ENCODE peak calls at places on chromosomes 2 and 18, in ten cellular contexts. L is uterus; N is CD8-positive, alpha-beta T cell; O is hepatocyte; G is esophagus squamous epithelium; E is ovary; D is endothelial cell of umbilical vein; H is heart right ventricle; S is aorta; R is left ventricle myocardium inferior. A is an unnamed sample.
A peak's percentile ranks its signal among the peaks of the same experiment; 100 is the strongest.

GRCh38 chr2:28233070-28233718 is 159.5 kb upstream of the FOSL2 start:
- DNase-seq in O (peak; percentile 38), D (no peak), G (no peak), L (no peak), H (no peak), N (no peak), E (peak; percentile 37), S (no peak), R (no peak), A (no peak)

GRCh38 chr2:110114007-110114591 is 1.5 kb downstream of the MALL start:
- DNase-seq in R (no peak), E (no peak), N (no peak), D (peak; percentile 59), G (no peak), O (peak; percentile 35), L (no peak), H (no peak), S (no peak), A (peak; percentile 55)

GRCh38 chr18:59033361-59033760 is 106.3 kb upstream of the SEC11C start:
- DNase-seq in O (no peak), D (no peak), E (no peak), S (no peak), N (no peak), R (no peak), L (no peak), H (no peak), G (no peak), A (no peak)

GRCh38 chr2:197453914-197454398 is 604 bp downstream of the COQ10B start:
- DNase-seq in N (no peak), H (no peak), D (peak; percentile 90), L (no peak), O (no peak), E (no peak), R (no peak), G (peak; percentile 28), S (peak; percentile 92), A (no peak)

GRCh38 chr2:149692837-149693518 is 105.4 kb upstream of the MMADHC start:
- DNase-seq in O (peak; percentile 19), D (no peak), G (no peak), H (no peak), R (no peak), E (no peak), L (no peak), S (no peak), N (no peak), A (no peak)

GRCh38 chr2:211114826-211115450 is 558.5 kb downstream of the CPS1 start:
- DNase-seq in H (no peak), N (no peak), E (no peak), G (no peak), O (no peak), D (no peak), S (no peak), L (no peak), R (no peak), A (no peak)

GRCh38 chr2:100142393-100142792 is at the start of gene AFF3:
- DNase-seq in O (no peak), D (no peak), R (no peak), E (no peak), N (peak; percentile 11), H (no peak), L (no peak), G (peak; percentile 9), S (no peak), A (no peak)

GRCh38 chr2:130972410-130972809 is 120.8 kb downstream of the FAM168B start:
- DNase-seq in H (no peak), N (no peak), L (no peak), D (no peak), R (no peak), G (no peak), S (no peak), E (no peak), O (no peak), A (no peak)

GRCh38 chr2:109349555-109350430 is 220.8 kb downstream of the SH3RF3 start:
- DNase-seq in O (no peak), S (peak; percentile 65), E (no peak), R (no peak), N (no peak), L (no peak), G (no peak), H (no peak), D (no peak), A (no peak)

GRCh38 chr18:60189840-60190239 is 182.7 kb downstream of the MC4R start:
- DNase-seq in R (no peak), G (no peak), L (no peak), N (no peak), S (no peak), D (no peak), O (peak; percentile 7), E (no peak), H (no peak), A (no peak)

GRCh38 chr2:30206461-30207430 is 24.6 kb upstream of the LBH start:
- DNase-seq in O (no peak), H (no peak), R (no peak), L (no peak), D (no peak), G (no peak), S (no peak), N (no peak), E (no peak), A (no peak)

GRCh38 chr2:171651667-171652410 is 35.4 kb upstream of the DYNC1I2 start:
- DNase-seq in H (no peak), E (no peak), R (no peak), S (no peak), O (no peak), N (no peak), G (no peak), D (no peak), L (no peak), A (no peak)

GRCh38 chr2:121906170-121906569 is 150.7 kb downstream of the TSN start:
- DNase-seq in L (no peak), H (peak; percentile 30), S (no peak), D (no peak), R (no peak), O (no peak), N (no peak), G (no peak), E (no peak), A (peak; percentile 75)

GRCh38 chr2:950627-950992 is at the start of gene SNTG2:
- DNase-seq in R (peak; percentile 35), E (peak; percentile 54), G (no peak), N (peak; percentile 57), L (peak; percentile 41), S (peak; percentile 82), O (peak; percentile 62), D (no peak), H (peak; percentile 43), A (peak; percentile 69)

DNA sequence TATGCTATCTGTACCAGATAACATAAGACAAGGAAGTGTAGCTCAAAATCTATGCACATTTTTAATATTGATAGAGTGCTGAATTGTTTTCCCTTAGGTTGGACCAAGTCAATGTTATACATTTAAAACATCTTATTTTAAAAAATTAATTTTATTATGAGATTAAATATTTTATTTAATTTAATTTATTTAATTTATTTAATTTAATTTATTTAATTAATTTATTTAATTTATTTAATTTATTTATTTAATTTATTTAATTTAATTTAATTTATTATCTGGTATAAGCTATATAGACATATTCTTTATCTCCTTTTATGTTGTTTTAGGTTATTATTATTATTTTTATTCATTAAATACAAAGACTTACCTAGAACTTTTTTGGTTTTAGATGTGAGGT is 551.7 kb upstream of the LRRTM1 start:
- DNase-seq in S (no peak), O (no peak), H (no peak), R (no peak), D (no peak), G (no peak), N (no peak), L (no peak), E (no peak), A (no peak)
- H3K9me3 ChIP-seq in S (peaks cover 1% of the 10 kb centered on the region), O (no peaks in the 10 kb centered on the region), H (no peaks in the 10 kb centered on the region), R (no peaks in the 10 kb centered on the region), D (peaks cover 2% of the 10 kb centered on the region), G (no peaks in the 10 kb centered on the region), N (no peaks in the 10 kb centered on the region), L (no peaks in the 10 kb centered on the region), E (no peaks in the 10 kb centered on the region), A (no peaks in the 10 kb centered on the region)

DNA sequence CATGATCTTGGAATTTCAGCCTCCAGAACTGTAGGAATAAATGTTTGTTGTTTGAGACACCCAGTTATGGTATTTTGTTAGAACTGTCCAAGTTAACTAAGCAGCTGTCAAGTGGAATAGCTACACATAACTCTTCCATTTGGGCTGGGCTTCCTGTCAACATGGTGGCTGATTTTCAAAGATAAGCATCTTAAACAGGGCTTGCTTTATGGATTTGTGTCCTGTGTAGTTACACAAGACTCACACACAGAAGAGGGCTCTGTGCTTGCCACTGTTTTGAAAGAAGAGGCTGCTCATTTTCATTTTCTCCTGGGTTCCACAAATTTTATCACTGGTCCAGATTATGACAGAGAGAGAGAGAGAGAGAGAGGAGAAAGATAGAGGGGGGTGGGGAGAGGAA is 35.7 kb downstream of the GCG start:
- DNase-seq in H (no peak), R (no peak), S (no peak), N (no peak), E (no peak), G (no peak), L (no peak), D (no peak), O (no peak), A (no peak)
- H3K4me1 ChIP-seq in H (peaks cover 31% of the 10 kb centered on the region), R (peaks cover 45% of the 10 kb centered on the region), S (peaks cover 4% of the 10 kb centered on the region), N (no peaks in the 10 kb centered on the region), E (no peaks in the 10 kb centered on the region), G (peaks cover 36% of the 10 kb centered on the region), L (no peaks in the 10 kb centered on the region), D (peaks cover 26% of the 10 kb centered on the region), O (peaks cover 12% of the 10 kb centered on the region), A (peaks cover 5% of the 10 kb centered on the region)

DNA sequence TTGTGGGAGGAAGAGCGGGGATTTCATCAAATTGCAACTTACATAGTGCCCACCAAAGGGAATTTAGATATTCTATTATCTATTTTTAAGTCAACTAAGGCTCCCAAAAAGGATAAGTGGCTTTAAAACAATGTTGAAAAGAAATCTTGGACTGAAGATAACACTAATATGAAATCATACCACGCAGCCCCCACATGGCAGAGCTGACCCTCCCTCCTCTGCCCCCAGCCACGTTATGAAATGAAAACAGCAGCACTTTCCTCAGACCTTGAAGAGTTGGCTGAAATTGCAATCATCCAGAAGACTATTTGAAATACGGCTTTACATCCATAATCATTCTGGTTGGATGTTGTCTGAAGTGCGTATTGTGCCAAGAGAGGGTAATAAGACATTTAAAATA is 42.8 kb downstream of the MEX3C start:
- DNase-seq in L (no peak), G (no peak), N (no peak), E (no peak), O (no peak), R (no peak), H (no peak), S (no peak), D (no peak), A (no peak)
- H3K4me3 ChIP-seq in L (no peak overlapping the region), G (no peak overlapping the region), N (peak overlapping the region; percentile 40), E (no peak overlapping the region), O (no peak overlapping the region), R (no peak overlapping the region), H (no peak overlapping the region), S (no peak overlapping the region), D (no peak overlapping the region), A (no peak overlapping the region)

DNA sequence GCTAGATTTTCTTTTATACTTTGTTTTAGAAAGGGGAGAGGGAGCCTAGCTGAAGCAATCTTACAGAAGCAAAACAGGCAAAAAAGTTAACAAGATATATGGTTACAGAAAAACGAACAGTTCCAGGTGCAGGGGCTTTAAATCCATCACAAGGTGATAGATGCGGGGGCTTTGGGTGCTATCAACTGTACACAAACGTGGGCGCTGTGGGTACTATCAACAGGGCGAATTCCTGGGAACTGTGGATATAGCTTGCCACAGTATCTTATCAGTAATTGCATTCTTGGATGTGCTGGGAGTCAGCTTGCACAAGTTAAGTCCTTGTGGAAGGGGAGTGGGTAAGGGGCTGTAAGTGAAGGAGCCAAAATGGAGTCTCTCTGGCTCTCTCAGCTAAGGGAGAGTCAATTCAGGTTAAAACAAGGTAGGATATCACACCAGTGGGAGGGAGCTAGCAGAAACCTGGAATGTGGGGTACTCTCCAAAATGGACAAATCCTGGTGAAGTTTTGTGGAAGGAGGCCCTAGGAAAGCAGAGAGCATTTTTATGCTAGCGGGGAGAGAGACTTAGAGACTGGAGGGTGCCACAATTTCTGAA is 325.8 kb upstream of the SPHKAP start:
- DNase-seq in S (no peak), E (no peak), R (no peak), G (no peak), O (no peak), H (no peak), N (no peak), L (no peak), D (no peak), A (no peak)
- H3K9me3 ChIP-seq in S (no peaks in the 10 kb centered on the region), E (no peaks in the 10 kb centered on the region), R (no peaks in the 10 kb centered on the region), G (no peaks in the 10 kb centered on the region), O (no peaks in the 10 kb centered on the region), H (no peaks in the 10 kb centered on the region), N (no peaks in the 10 kb centered on the region), L (no peaks in the 10 kb centered on the region), D (no peaks in the 10 kb centered on the region), A (no peaks in the 10 kb centered on the region)

A was measured in right cardiac atrium.